ENCODE peak calls at places on chromosomes 13 and 19, in four cellular contexts. N, L, U and X are unnamed samples. For H3K27me3 and H3K9me3, the result is how much of the 10 kb centered on the place peaks cover.

GRCh38 chr13:25865391-25865790 is 186.4 kb downstream of the SHISA2 start:
- DNase-seq in U (no peak), L (no peak), N (no peak), X (no peak)

GRCh38 chr19:48926909-48927308 is 6.6 kb upstream of the DHDH start:
- DNase-seq in L (no peak), N (no peak), U (peak), X (no peak)

GRCh38 chr19:15556634-15557181 is 48.4 kb downstream of the CYP4F22 start:
- DNase-seq in U (no peak), L (no peak), N (no peak), X (no peak)

GRCh38 chr13:97539651-97540230 is 105.8 kb downstream of the RAP2A start:
- DNase-seq in N (no peak), L (no peak), U (no peak), X (no peak)

GRCh38 chr19:14368011-14368513 is 13.2 kb upstream of the ADGRE5 start:
- DNase-seq in U (no peak), N (no peak), L (no peak), X (no peak)

GRCh38 chr13:25196971-25197370 is 24.9 kb upstream of the AMER2 start:
- DNase-seq in L (no peak), U (no peak), N (no peak), X (no peak)

GRCh38 chr13:50370303-50370950 is 355.2 kb downstream of the KCNRG start:
- DNase-seq in U (no peak), N (no peak), L (no peak), X (no peak)

GRCh38 chr13:67119481-67119883 is 110.7 kb downstream of the PCDH9 start:
- DNase-seq in U (no peak), L (no peak), N (no peak), X (no peak)

GRCh38 chr19:17765069-17765618 is 13.9 kb downstream of the FCHO1 start:
- DNase-seq in L (no peak), N (no peak), U (peak), X (no peak)

GRCh38 chr13:33879044-33879596 is 61.2 kb downstream of the RFC3 start:
- DNase-seq in U (no peak), N (no peak), L (no peak), X (no peak)

GRCh38 chr19:58007285-58007684 is 4.7 kb upstream of the ZNF606 start:
- DNase-seq in U (no peak), N (no peak), L (no peak), X (no peak)

GRCh38 chr13:34030782-34031181 is 212.8 kb downstream of the RFC3 start:
- DNase-seq in U (no peak), L (no peak), N (no peak), X (no peak)

GRCh38 chr13:109955598-109955997 is 169.2 kb upstream of the IRS2 start:
- DNase-seq in U (no peak), N (no peak), L (peak), X (no peak)

GRCh38 chr19:53328967-53329366 is 4.6 kb upstream of the ZNF845 start:
- DNase-seq in L (no peak), N (no peak), U (peak), X (no peak)

GRCh38 chr13:68428292-68428691 is 1198.2 kb upstream of the PCDH9 start:
- DNase-seq in N (no peak), U (no peak), L (no peak), X (no peak)

GRCh38 chr13:76440568-76440967 is 445.6 kb downstream of the KCTD12 start:
- DNase-seq in N (no peak), L (no peak), U (no peak), X (no peak)

GRCh38 chr19:17107546-17108452 is 32.2 kb downstream of the MYO9B start:
- DNase-seq in N (peak), U (peak), L (no peak), X (no peak)

GRCh38 chr19:3668331-3669133 is 31.7 kb downstream of the PIP5K1C start:
- DNase-seq in L (no peak), U (no peak), N (no peak), X (no peak)

GRCh38 chr13:26697069-26697955 is 63.3 kb downstream of the GPR12 start:
- DNase-seq in L (no peak), N (no peak), U (no peak), X (no peak)

GRCh38 chr13:64272681-64273080 is 2857.0 kb upstream of the PCDH20 start:
- DNase-seq in L (no peak), N (no peak), U (no peak), X (no peak)

GRCh38 chr13:33099860-33100259 is 83.6 kb downstream of the KL start:
- DNase-seq in L (no peak), U (no peak), N (no peak), X (no peak)

GRCh38 chr19:5563941-5564612 is 3.7 kb downstream of the TINCR start:
- DNase-seq in N (no peak), L (peak), U (no peak), X (no peak)

GRCh38 chr13:28451482-28452217 is 43.3 kb downstream of the FLT1 start:
- DNase-seq in N (no peak), L (no peak), U (no peak), X (no peak)

GRCh38 chr13:23428183-23428528 is 5.3 kb downstream of the SACS start:
- DNase-seq in L (no peak), U (no peak), N (no peak), X (no peak)

GRCh38 chr13:28753208-28753892 is 34.6 kb upstream of the SLC46A3 start:
- DNase-seq in U (peak), N (peak), L (peak), X (no peak)

GRCh38 chr19:32863301-32863700 is 6.3 kb downstream of the SLC7A9 start:
- DNase-seq in N (no peak), L (no peak), U (no peak), X (no peak)

GRCh38 chr19:30357580-30357954 is 14.6 kb upstream of the ZNF536 start:
- DNase-seq in U (no peak), N (peak), L (no peak), X (no peak)

GRCh38 chr13:99690426-99691189 is 189.3 kb downstream of the TM9SF2 start:
- DNase-seq in N (no peak), L (no peak), U (no peak), X (no peak)

GRCh38 chr19:33469171-33470039 is 52.2 kb downstream of the PEPD start:
- DNase-seq in N (peak), L (no peak), U (no peak), X (no peak)

GRCh38 chr19:54096642-54097106 is 3.9 kb downstream of the OSCAR start:
- DNase-seq in L (peak), N (no peak), U (peak), X (no peak)

GRCh38 chr19:45528744-45529453 is 21.6 kb downstream of the VASP start:
- DNase-seq in U (no peak), L (peak), N (peak), X (peak)

GRCh38 chr19:48664476-48664875 is 8.3 kb downstream of the NTN5 start:
- DNase-seq in N (no peak), U (no peak), L (no peak), X (no peak)

GRCh38 chr13:76852991-76853390 is 33.2 kb downstream of the KCTD12 start:
- DNase-seq in L (no peak), U (no peak), N (no peak), X (no peak)

GRCh38 chr13:68895696-68896095 is 1211.9 kb upstream of the ATXN8OS start:
- DNase-seq in N (no peak), L (no peak), U (no peak), X (no peak)

GRCh38 chr19:19534556-19535265 is 3.4 kb upstream of the CILP2 start:
- DNase-seq in L (no peak), U (no peak), N (no peak), X (no peak)

GRCh38 chr19:1074512-1075283 is 7.7 kb downstream of the ARHGAP45 start:
- DNase-seq in N (peak), U (peak), L (no peak), X (peak)

GRCh38 chr19:3479819-3480215 is 508 bp downstream of the SMIM24 start:
- DNase-seq in U (no peak), L (no peak), N (no peak), X (no peak)

GRCh38 chr19:41589371-41589770 is 13.4 kb downstream of the CEACAM21 start:
- DNase-seq in N (no peak), U (no peak), L (no peak), X (no peak)

GRCh38 chr19:41590945-41591344 is 15.0 kb downstream of the CEACAM21 start:
- DNase-seq in L (no peak), N (no peak), U (no peak), X (no peak)

GRCh38 chr19:41595258-41595889 is 19.4 kb downstream of the CEACAM21 start:
- DNase-seq in N (no peak), U (no peak), L (no peak), X (peak)

GRCh38 chr19:41588497-41589209 is 12.7 kb downstream of the CEACAM21 start:
- DNase-seq in N (no peak), U (no peak), L (no peak), X (no peak)

DNA sequence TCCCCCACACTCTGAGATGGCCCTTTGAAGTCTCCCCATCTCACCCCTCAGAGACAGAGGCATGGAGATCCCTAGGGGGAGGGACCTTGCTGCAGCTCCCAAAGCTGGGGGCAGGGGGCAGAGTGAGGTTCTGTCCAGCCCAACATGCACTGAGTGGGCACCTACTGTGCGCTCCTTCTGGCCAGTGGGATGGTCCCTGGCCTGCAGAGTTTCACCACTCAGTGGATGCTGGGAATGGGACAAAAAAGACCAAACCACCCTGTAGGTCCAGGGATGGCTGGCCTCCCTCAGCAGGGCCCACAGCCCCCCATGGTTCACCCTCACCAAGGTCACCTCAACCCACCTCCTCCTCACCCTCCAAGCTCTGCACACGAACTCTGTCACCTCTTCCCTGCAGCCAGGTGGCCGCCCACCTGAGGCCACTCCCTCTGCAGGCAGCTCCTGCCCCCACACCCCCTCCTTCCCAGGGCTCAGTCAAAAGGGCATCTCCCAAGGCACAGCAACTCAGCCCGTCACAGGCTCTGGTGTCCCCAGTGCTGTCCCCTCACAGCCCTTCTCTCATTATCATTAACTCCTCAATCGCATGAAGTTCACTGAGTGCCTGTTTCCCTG is 16.1 kb downstream of the CEACAM21 start:
- DNase-seq in U (no peak), L (no peak), N (no peak), X (no peak)
- H3K27me3 ChIP-seq in U (under half), L (under half), N (under half), X (under half)

GRCh38 chr19:11843741-11844140 is 4.8 kb upstream of the ZNF439 start:
- DNase-seq in N (no peak), U (no peak), L (no peak), X (no peak)
- H3K9me3 ChIP-seq in N (under half), U (under half), L (under half), X (under half)

GRCh38 chr13:51914137-51914493 is 52.3 kb downstream of the CCDC70 start:
- DNase-seq in N (no peak), U (no peak), L (no peak), X (no peak)

GRCh38 chr13:51910508-51910907 is 48.7 kb downstream of the CCDC70 start:
- DNase-seq in L (no peak), N (no peak), U (no peak), X (no peak)

GRCh38 chr13:51913421-51914136 is 51.8 kb downstream of the CCDC70 start:
- DNase-seq in L (peak), N (no peak), U (no peak), X (no peak)

GRCh38 chr13:51912511-51913225 is 50.9 kb downstream of the CCDC70 start:
- DNase-seq in L (peak), N (no peak), U (no peak), X (no peak)

DNA sequence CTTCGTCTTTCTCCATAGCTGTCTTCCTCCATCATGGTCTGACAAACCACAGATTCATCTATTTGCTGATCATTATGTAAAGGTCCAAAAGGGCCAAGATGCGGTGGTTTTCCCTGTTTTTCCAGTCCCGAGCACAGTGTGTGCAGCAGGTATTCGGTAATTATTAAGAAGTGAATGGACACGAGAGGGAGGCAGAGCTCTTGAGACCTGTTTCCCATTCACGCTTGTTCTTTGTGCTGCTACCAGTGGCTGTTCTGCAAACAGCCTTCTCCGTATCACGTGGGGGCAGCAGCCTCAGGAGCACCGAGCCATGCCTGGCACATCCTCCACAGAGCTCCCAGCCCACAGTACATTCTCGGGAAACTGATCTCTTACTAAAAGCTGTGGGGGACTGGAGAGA is 50.3 kb downstream of the CCDC70 start:
- DNase-seq in N (no peak), U (no peak), L (peak), X (no peak)
- TF ChIP-seq CTCF in N (no peak), U (no peak), L (peak), X (no peak)

GRCh38 chr13:111394211-111394922 is 73.9 kb downstream of the TEX29 start:
- DNase-seq in N (no peak), L (no peak), U (no peak), X (no peak)
- H3K27me3 ChIP-seq in N (under half), L (under half), U (under half), X (under half)

GRCh38 chr13:112930192-112930591 is 38.8 kb upstream of the MCF2L start:
- DNase-seq in L (no peak), U (no peak), N (no peak), X (no peak)

GRCh38 chr13:112932971-112933370 is 36.0 kb upstream of the MCF2L start:
- DNase-seq in U (peak), L (no peak), N (no peak), X (no peak)

GRCh38 chr13:112931028-112931934 is 37.7 kb upstream of the MCF2L start:
- DNase-seq in U (peak), L (peak), N (peak), X (no peak)

GRCh38 chr13:112934075-112934474 is 34.9 kb upstream of the MCF2L start:
- DNase-seq in U (no peak), N (no peak), L (no peak), X (no peak)

DNA sequence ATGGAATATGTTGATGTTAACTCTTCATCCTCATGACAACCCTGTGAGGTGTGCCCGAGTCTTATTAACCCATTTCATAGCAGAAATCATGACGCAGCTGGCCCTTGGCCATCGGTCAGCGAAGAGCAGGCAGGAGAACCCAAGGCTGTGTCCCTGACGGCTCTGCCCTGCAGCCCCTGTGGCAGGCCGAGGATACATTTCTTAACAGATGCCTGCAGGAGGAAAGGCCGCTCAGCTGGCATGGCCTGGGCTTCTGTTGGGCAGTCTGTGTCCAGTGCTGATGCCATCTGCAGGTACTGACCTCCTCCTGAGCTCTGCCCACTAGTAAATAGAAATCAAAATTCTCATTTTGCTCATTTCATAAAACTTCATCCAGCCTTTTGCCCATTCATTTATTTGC is 35.4 kb upstream of the MCF2L start:
- DNase-seq in L (no peak), U (peak), N (no peak), X (no peak)
- H3K9me3 ChIP-seq in L (under half), U (under half), N (under half), X (under half)